ENCODE peak calls at places on chromosomes 5 and 9, in four cellular contexts. C, T, F and Q are unnamed samples.

GRCh38 chr9:133327834-133328484 is 8.0 kb downstream of the SURF6 start:
- DNase-seq in C (no peak), T (no peak), F (no peak), Q (no peak)

GRCh38 chr5:142561029-142561428 is 124.9 kb downstream of the FGF1 start:
- DNase-seq in C (no peak), T (no peak), F (no peak), Q (no peak)

GRCh38 chr5:13648822-13649221 is 295.7 kb downstream of the DNAH5 start:
- DNase-seq in C (no peak), T (no peak), F (peak), Q (no peak)

GRCh38 chr9:68749579-68750159 is 44.6 kb downstream of the PIP5K1B start:
- DNase-seq in C (no peak), T (no peak), F (no peak), Q (peak)

GRCh38 chr9:12224449-12224848 is 468.7 kb upstream of the TYRP1 start:
- DNase-seq in C (no peak), T (no peak), F (no peak), Q (no peak)

GRCh38 chr5:143182901-143183820 is 220.3 kb downstream of the NR3C1 start:
- DNase-seq in C (no peak), T (peak), F (no peak), Q (no peak)

GRCh38 chr9:33858346-33858869 is 41.4 kb downstream of the UBE2R2 start:
- DNase-seq in C (no peak), T (no peak), F (peak), Q (no peak)

GRCh38 chr5:53972314-53972713 is 338.1 kb downstream of the ARL15 start:
- DNase-seq in C (no peak), T (no peak), F (no peak), Q (no peak)

GRCh38 chr5:126732716-126733115 is 44.2 kb upstream of the LMNB1 start:
- DNase-seq in C (no peak), T (no peak), F (no peak), Q (no peak)

GRCh38 chr5:112205840-112206239 is 213.2 kb downstream of the EPB41L4A start:
- DNase-seq in C (no peak), T (no peak), F (no peak), Q (no peak)

GRCh38 chr5:107228237-107228636 is 442.5 kb downstream of the EFNA5 start:
- DNase-seq in C (no peak), T (no peak), F (no peak), Q (no peak)

GRCh38 chr9:101026824-101027223 is 1.7 kb upstream of the PLPPR1 start:
- DNase-seq in C (no peak), T (no peak), F (no peak), Q (peak)

GRCh38 chr9:101727621-101728524 is 10.6 kb downstream of the GRIN3A start:
- DNase-seq in C (no peak), T (no peak), F (peak), Q (no peak)

GRCh38 chr9:90107021-90107771 is 502.4 kb downstream of the GADD45G start:
- DNase-seq in C (no peak), T (no peak), F (peak), Q (peak)

GRCh38 chr9:99828417-99829176 is 6.9 kb downstream of the NR4A3 start:
- DNase-seq in C (no peak), T (no peak), F (no peak), Q (no peak)

GRCh38 chr9:130229759-130230158 is 35.8 kb upstream of the HMCN2 start:
- DNase-seq in C (no peak), T (no peak), F (no peak), Q (no peak)

GRCh38 chr9:128057724-128058409 is 9.3 kb downstream of the NAIF1 start:
- DNase-seq in C (no peak), T (no peak), F (no peak), Q (no peak)

GRCh38 chr5:179294131-179294780 is 51.0 kb downstream of the ADAMTS2 start:
- DNase-seq in C (no peak), T (no peak), F (no peak), Q (no peak)

GRCh38 chr5:57711471-57711870 is 228.9 kb upstream of the ACTBL2 start:
- DNase-seq in C (no peak), T (no peak), F (no peak), Q (no peak)

GRCh38 chr9:32350682-32351081 is 33.8 kb upstream of the ACO1 start:
- DNase-seq in C (no peak), T (no peak), F (peak), Q (no peak)

GRCh38 chr5:138064526-138064925 is 19.3 kb upstream of the WNT8A start:
- DNase-seq in C (no peak), T (no peak), F (no peak), Q (no peak)

GRCh38 chr5:95222836-95223235 is 62.1 kb downstream of the MCTP1 start:
- DNase-seq in C (no peak), T (no peak), F (no peak), Q (no peak)

GRCh38 chr9:83240671-83241070 is 177.7 kb upstream of the RASEF start:
- DNase-seq in C (no peak), T (no peak), F (no peak), Q (no peak)

GRCh38 chr9:134669556-134669955 is 28.0 kb downstream of the COL5A1 start:
- DNase-seq in C (no peak), T (no peak), F (no peak), Q (no peak)

GRCh38 chr5:78287169-78287568 is 7.3 kb downstream of the AP3B1 start:
- DNase-seq in C (no peak), T (no peak), F (no peak), Q (no peak)

GRCh38 chr9:33223696-33224095 is 16.3 kb upstream of the SPINK4 start:
- DNase-seq in C (no peak), T (no peak), F (no peak), Q (no peak)

GRCh38 chr5:174166231-174167079 is 120.9 kb downstream of the NSG2 start:
- DNase-seq in C (no peak), T (no peak), F (no peak), Q (no peak)

GRCh38 chr5:39024884-39025283 is 49.3 kb downstream of the RICTOR start:
- DNase-seq in C (no peak), T (no peak), F (no peak), Q (no peak)

GRCh38 chr9:81028504-81028903 is 660.8 kb downstream of the TLE1 start:
- DNase-seq in C (no peak), T (no peak), F (peak), Q (no peak)

GRCh38 chr5:158049459-158049858 is 190.5 kb upstream of the CLINT1 start:
- DNase-seq in C (no peak), T (no peak), F (no peak), Q (no peak)

GRCh38 chr5:96117863-96118651 is 156.4 kb upstream of the ELL2 start:
- DNase-seq in C (no peak), T (no peak), F (no peak), Q (no peak)

GRCh38 chr5:32504923-32505596 is 60.5 kb upstream of the ZFR start:
- DNase-seq in C (no peak), T (no peak), F (no peak), Q (peak)

GRCh38 chr5:81020478-81021167 is 60.5 kb downstream of the RASGRF2 start:
- DNase-seq in C (no peak), T (no peak), F (no peak), Q (no peak)

GRCh38 chr5:600551-601541 is 11.3 kb upstream of the CEP72 start:
- DNase-seq in C (no peak), T (no peak), F (no peak), Q (no peak)

GRCh38 chr5:3380689-3381088 is 214.9 kb upstream of the IRX1 start:
- DNase-seq in C (no peak), T (no peak), F (no peak), Q (no peak)

GRCh38 chr5:10760976-10761841 is at the start of gene DAP:
- DNase-seq in C (peak), T (peak), F (peak), Q (peak)

GRCh38 chr9:5357431-5358105 is 17.9 kb upstream of the RLN1 start:
- DNase-seq in C (no peak), T (no peak), F (no peak), Q (no peak)